ENCODE peak calls at places on chromosomes 1 and 21, in ten cellular contexts. Q is breast epithelium, G is GM12891, L is stomach, I is body of pancreas, D is heart left ventricle, E is NB4, F is uterus, Y is A549, S is spleen. O is an unnamed sample.

GRCh38 chr1:17539526-17540254 is at the start of gene ARHGEF10L:
- DNase-seq in Q (no peak), G (no peak), L (no peak), I (peak; percentile 39), D (peak; percentile 58), E (no peak), F (no peak), Y (no peak), S (no peak), O (no peak)

GRCh38 chr1:67615886-67616285 is 69.1 kb upstream of the GADD45A start:
- DNase-seq in Q (no peak), G (no peak), L (no peak), I (no peak), D (no peak), E (no peak), F (no peak), Y (no peak), S (no peak), O (no peak)

GRCh38 chr1:183272390-183272801 is 86.3 kb downstream of the LAMC2 start:
- DNase-seq in Q (no peak), G (no peak), L (no peak), I (no peak), D (no peak), E (no peak), F (no peak), Y (peak; percentile 53), S (peak; percentile 45), O (no peak)

GRCh38 chr21:38847556-38847955 is 41.8 kb downstream of the ETS2 start:
- DNase-seq in Q (no peak), G (no peak), L (no peak), I (no peak), D (no peak), E (no peak), F (no peak), Y (no peak), S (no peak), O (no peak)

GRCh38 chr1:157108448-157108847 is 8.8 kb upstream of the ETV3L start:
- DNase-seq in Q (no peak), G (no peak), L (no peak), I (no peak), D (no peak), E (no peak), F (no peak), Y (no peak), S (no peak), O (no peak)

GRCh38 chr1:41641941-41642527 is 157.6 kb upstream of the EDN2 start:
- DNase-seq in Q (no peak), G (no peak), L (no peak), I (no peak), D (no peak), E (no peak), F (no peak), Y (no peak), S (no peak), O (no peak)

GRCh38 chr1:246726255-246726679 is 2.1 kb downstream of the SCCPDH start:
- DNase-seq in Q (no peak), G (no peak), L (no peak), I (no peak), D (no peak), E (peak; percentile 50), F (no peak), Y (no peak), S (no peak), O (no peak)

GRCh38 chr1:30756545-30757195 is 904 bp downstream of the LAPTM5 start:
- DNase-seq in Q (no peak), G (no peak), L (peak; percentile 58), I (no peak), D (peak; percentile 67), E (peak; percentile 99), F (no peak), Y (peak; percentile 28), S (peak; percentile 94), O (peak; percentile 80)

GRCh38 chr1:198271467-198271866 is 114.7 kb downstream of the NEK7 start:
- DNase-seq in Q (no peak), G (no peak), L (no peak), I (no peak), D (no peak), E (no peak), F (no peak), Y (no peak), S (no peak), O (no peak)

GRCh38 chr1:208731976-208732821 is 488.0 kb upstream of the PLXNA2 start:
- DNase-seq in Q (no peak), G (no peak), L (no peak), I (no peak), D (no peak), E (no peak), F (no peak), Y (no peak), S (no peak), O (no peak)

GRCh38 chr1:192272732-192273131 is 44.1 kb upstream of the RGS21 start:
- DNase-seq in Q (no peak), G (no peak), L (no peak), I (no peak), D (no peak), E (no peak), F (no peak), Y (no peak), S (no peak), O (peak; percentile 37)

GRCh38 chr1:203166192-203166940 is 9.3 kb downstream of the MYBPH start:
- DNase-seq in Q (no peak), G (peak; percentile 54), L (peak; percentile 68), I (peak; percentile 80), D (no peak), E (peak; percentile 54), F (no peak), Y (peak; percentile 15), S (peak; percentile 51), O (peak; percentile 15)

GRCh38 chr1:53390261-53390660 is 62.4 kb upstream of the LRP8 start:
- DNase-seq in Q (no peak), G (no peak), L (no peak), I (no peak), D (peak; percentile 76), E (peak; percentile 64), F (no peak), Y (no peak), S (peak; percentile 67), O (no peak)

GRCh38 chr1:211129790-211130189 is 4.2 kb downstream of the KCNH1 start:
- DNase-seq in Q (no peak), G (no peak), L (no peak), I (no peak), D (no peak), E (no peak), F (no peak), Y (no peak), S (no peak), O (no peak)

GRCh38 chr1:75582725-75583261 is 28.1 kb downstream of the SLC44A5 start:
- DNase-seq in Q (no peak), G (no peak), L (no peak), I (no peak), D (no peak), E (no peak), F (no peak), Y (no peak), S (no peak), O (no peak)

GRCh38 chr21:43731891-43732711 is 13.2 kb downstream of the PDXK start:
- DNase-seq in Q (no peak), G (no peak), L (no peak), I (no peak), D (no peak), E (no peak), F (no peak), Y (no peak), S (no peak), O (no peak)

GRCh38 chr21:43733060-43733459 is 14.1 kb downstream of the PDXK start:
- DNase-seq in Q (no peak), G (no peak), L (no peak), I (no peak), D (no peak), E (no peak), F (no peak), Y (no peak), S (no peak), O (no peak)

GRCh38 chr21:43734131-43734634 is 15.3 kb downstream of the PDXK start:
- DNase-seq in Q (no peak), G (no peak), L (peak; percentile 77), I (peak; percentile 83), D (no peak), E (no peak), F (no peak), Y (no peak), S (no peak), O (peak; percentile 78)

GRCh38 chr21:43733529-43734071 is 14.7 kb downstream of the PDXK start:
- DNase-seq in Q (no peak), G (no peak), L (no peak), I (peak; percentile 59), D (no peak), E (no peak), F (no peak), Y (no peak), S (no peak), O (peak; percentile 60)

DNA sequence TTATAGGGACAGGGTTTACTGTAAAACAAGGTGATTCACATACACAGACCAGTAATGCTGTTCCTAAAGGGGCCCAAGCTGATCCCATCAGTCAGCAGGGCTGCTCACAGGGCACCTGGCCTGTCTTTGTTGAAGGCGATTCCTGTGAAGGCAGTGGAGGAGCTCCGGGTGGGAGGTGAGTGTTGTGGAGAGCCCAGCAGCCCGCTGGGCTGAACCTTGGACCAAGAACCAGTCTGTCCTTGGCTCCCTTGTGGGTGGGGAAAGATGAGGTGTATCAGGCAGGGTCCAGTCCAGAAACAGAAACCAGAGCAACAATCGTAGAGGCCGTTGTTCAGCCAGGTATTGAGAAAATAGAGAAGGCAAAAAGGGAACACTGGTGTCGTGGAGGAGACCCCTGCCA is 12.5 kb downstream of the PDXK start:
- DNase-seq in Q (no peak), G (no peak), L (peak; percentile 40), I (peak; percentile 48), D (no peak), E (no peak), F (no peak), Y (no peak), S (no peak), O (no peak)
- TF ChIP-seq POLR2A in Q (no peak), G (no peak), L (no peak), I (no peak), D (no peak), E (no peak), F (no peak), Y (no peak), S (no peak), O (no peak)

GRCh38 chr1:151790940-151791651 is 796 bp upstream of the TDRKH start:
- DNase-seq in Q (no peak), G (no peak), L (no peak), I (no peak), D (no peak), E (peak; percentile 35), F (no peak), Y (peak; percentile 22), S (peak; percentile 85), O (peak; percentile 41)
- TF ChIP-seq POLR2A in Q (no peak), G (no peak), L (no peak), I (no peak), D (no peak), E (no peak), F (no peak), Y (no peak), S (no peak), O (no peak)

GRCh38 chr1:212477680-212478466 is 45.2 kb downstream of the NENF start:
- DNase-seq in Q (peak; percentile 28), G (no peak), L (no peak), I (no peak), D (no peak), E (no peak), F (no peak), Y (peak; percentile 35), S (no peak), O (no peak)
- TF ChIP-seq POLR2A in Q (no peak), G (no peak), L (no peak), I (no peak), D (no peak), E (no peak), F (no peak), Y (no peak), S (no peak), O (no peak)

GRCh38 chr1:1926886-1927660 is 8.0 kb upstream of the TMEM52 start:
- DNase-seq in Q (no peak), G (no peak), L (no peak), I (peak; percentile 11), D (no peak), E (no peak), F (no peak), Y (no peak), S (peak; percentile 66), O (no peak)
- TF ChIP-seq POLR2A in Q (no peak), G (no peak), L (no peak), I (no peak), D (no peak), E (no peak), F (no peak), Y (no peak), S (no peak), O (no peak)

O was measured in erythroblast.